ENCODE peak calls at places on chromosomes 7 and 10, in ten cellular contexts. One of them, this sample, is unnamed.
A peak's percentile ranks its signal among the peaks of the same experiment; 100 is the strongest.

GRCh38 chr10:106836923-106837322 is 327.6 kb downstream of the SORCS1 start:
- DNase-seq in pons: peak; percentile 83
- DNase-seq in T-helper 1 cell: peak; percentile 78
- DNase-seq in PC-3: no peak
- DNase-seq in tibial nerve: no peak
- DNase-seq in neural crest cell: no peak
- DNase-seq in endodermal cell: no peak
- DNase-seq in Daoy: no peak
- DNase-seq in suprapubic skin: no peak
- DNase-seq in mammary epithelial cell: no peak
- DNase-seq in this sample: peak; percentile 16

GRCh38 chr7:28891192-28891872 is 66.8 kb downstream of the TRIL start:
- DNase-seq in Daoy: no peak
- DNase-seq in tibial nerve: no peak
- DNase-seq in neural crest cell: no peak
- DNase-seq in mammary epithelial cell: no peak
- DNase-seq in endodermal cell: peak; percentile 81
- DNase-seq in PC-3: no peak
- DNase-seq in pons: no peak
- DNase-seq in T-helper 1 cell: no peak
- DNase-seq in suprapubic skin: no peak
- DNase-seq in this sample: no peak

GRCh38 chr7:48617508-48617907 is 306.8 kb upstream of the CDC14C start:
- DNase-seq in neural crest cell: no peak
- DNase-seq in Daoy: no peak
- DNase-seq in mammary epithelial cell: no peak
- DNase-seq in suprapubic skin: no peak
- DNase-seq in T-helper 1 cell: no peak
- DNase-seq in tibial nerve: no peak
- DNase-seq in pons: no peak
- DNase-seq in endodermal cell: no peak
- DNase-seq in PC-3: no peak
- DNase-seq in this sample: no peak

GRCh38 chr7:65840446-65840845 is 32.4 kb upstream of the VKORC1L1 start:
- DNase-seq in endodermal cell: peak; percentile 88
- DNase-seq in T-helper 1 cell: no peak
- DNase-seq in neural crest cell: peak; percentile 19
- DNase-seq in PC-3: no peak
- DNase-seq in pons: no peak
- DNase-seq in Daoy: no peak
- DNase-seq in mammary epithelial cell: no peak
- DNase-seq in suprapubic skin: no peak
- DNase-seq in tibial nerve: no peak
- DNase-seq in this sample: peak; percentile 38

GRCh38 chr7:138564365-138564764 is 104.3 kb downstream of the TRIM24 start:
- DNase-seq in Daoy: peak; percentile 9
- DNase-seq in endodermal cell: no peak
- DNase-seq in neural crest cell: no peak
- DNase-seq in T-helper 1 cell: no peak
- DNase-seq in suprapubic skin: no peak
- DNase-seq in PC-3: peak; percentile 69
- DNase-seq in mammary epithelial cell: peak; percentile 25
- DNase-seq in pons: no peak
- DNase-seq in tibial nerve: no peak
- DNase-seq in this sample: no peak

GRCh38 chr7:93442478-93443224 is 131.9 kb downstream of the CALCR start:
- DNase-seq in endodermal cell: peak; percentile 86
- DNase-seq in T-helper 1 cell: peak; percentile 19
- DNase-seq in PC-3: peak; percentile 49
- DNase-seq in mammary epithelial cell: peak; percentile 19
- DNase-seq in suprapubic skin: no peak
- DNase-seq in neural crest cell: peak; percentile 31
- DNase-seq in Daoy: peak; percentile 35
- DNase-seq in tibial nerve: no peak
- DNase-seq in pons: no peak
- DNase-seq in this sample: peak; percentile 62

GRCh38 chr10:89002234-89002978 is 11.8 kb downstream of the FAS start:
- DNase-seq in tibial nerve: no peak
- DNase-seq in PC-3: no peak
- DNase-seq in suprapubic skin: no peak
- DNase-seq in Daoy: no peak
- DNase-seq in mammary epithelial cell: no peak
- DNase-seq in neural crest cell: no peak
- DNase-seq in T-helper 1 cell: no peak
- DNase-seq in pons: no peak
- DNase-seq in endodermal cell: no peak
- DNase-seq in this sample: no peak

GRCh38 chr7:127844707-127845331 is 186.4 kb downstream of the LRRC4 start:
- DNase-seq in Daoy: peak; percentile 23
- DNase-seq in neural crest cell: no peak
- DNase-seq in suprapubic skin: no peak
- DNase-seq in mammary epithelial cell: peak; percentile 26
- DNase-seq in pons: peak; percentile 36
- DNase-seq in endodermal cell: no peak
- DNase-seq in PC-3: peak; percentile 13
- DNase-seq in tibial nerve: no peak
- DNase-seq in T-helper 1 cell: no peak
- DNase-seq in this sample: no peak

GRCh38 chr10:42997151-42997848 is 79.6 kb upstream of the RET start:
- DNase-seq in endodermal cell: no peak
- DNase-seq in suprapubic skin: no peak
- DNase-seq in pons: no peak
- DNase-seq in PC-3: no peak
- DNase-seq in mammary epithelial cell: no peak
- DNase-seq in tibial nerve: no peak
- DNase-seq in neural crest cell: no peak
- DNase-seq in T-helper 1 cell: no peak
- DNase-seq in Daoy: no peak
- DNase-seq in this sample: no peak

GRCh38 chr10:24826022-24826421 is 102.3 kb upstream of the ARHGAP21 start:
- DNase-seq in neural crest cell: no peak
- DNase-seq in Daoy: peak; percentile 22
- DNase-seq in mammary epithelial cell: peak; percentile 75
- DNase-seq in pons: no peak
- DNase-seq in endodermal cell: no peak
- DNase-seq in PC-3: peak; percentile 48
- DNase-seq in T-helper 1 cell: peak; percentile 35
- DNase-seq in tibial nerve: no peak
- DNase-seq in suprapubic skin: no peak
- DNase-seq in this sample: peak; percentile 33

GRCh38 chr7:65798111-65799075 is 74.5 kb upstream of the VKORC1L1 start:
- DNase-seq in mammary epithelial cell: peak; percentile 40
- DNase-seq in PC-3: peak; percentile 35
- DNase-seq in endodermal cell: no peak
- DNase-seq in suprapubic skin: no peak
- DNase-seq in neural crest cell: no peak
- DNase-seq in T-helper 1 cell: peak; percentile 84
- DNase-seq in tibial nerve: no peak
- DNase-seq in Daoy: peak; percentile 79
- DNase-seq in pons: no peak
- DNase-seq in this sample: peak; percentile 88

GRCh38 chr7:30531286-30531685 is 26.7 kb upstream of the GGCT start:
- DNase-seq in endodermal cell: no peak
- DNase-seq in mammary epithelial cell: peak; percentile 66
- DNase-seq in tibial nerve: no peak
- DNase-seq in T-helper 1 cell: no peak
- DNase-seq in pons: no peak
- DNase-seq in Daoy: no peak
- DNase-seq in suprapubic skin: no peak
- DNase-seq in neural crest cell: no peak
- DNase-seq in PC-3: peak; percentile 45
- DNase-seq in this sample: no peak

GRCh38 chr10:71463111-71463510 is 66.4 kb downstream of the CDH23 start:
- DNase-seq in neural crest cell: no peak
- DNase-seq in Daoy: no peak
- DNase-seq in endodermal cell: no peak
- DNase-seq in T-helper 1 cell: no peak
- DNase-seq in mammary epithelial cell: no peak
- DNase-seq in pons: no peak
- DNase-seq in tibial nerve: no peak
- DNase-seq in suprapubic skin: no peak
- DNase-seq in PC-3: no peak
- DNase-seq in this sample: no peak

GRCh38 chr7:157027568-157028527 is 17.4 kb upstream of the MNX1 start:
- DNase-seq in suprapubic skin: peak; percentile 31
- DNase-seq in neural crest cell: no peak
- DNase-seq in pons: no peak
- DNase-seq in tibial nerve: no peak
- DNase-seq in endodermal cell: no peak
- DNase-seq in mammary epithelial cell: peak; percentile 98
- DNase-seq in Daoy: peak; percentile 61
- DNase-seq in PC-3: peak; percentile 84
- DNase-seq in T-helper 1 cell: no peak
- DNase-seq in this sample: no peak

GRCh38 chr7:95481768-95482167 is 4.0 kb upstream of the ASB4 start:
- DNase-seq in endodermal cell: no peak
- DNase-seq in T-helper 1 cell: no peak
- DNase-seq in mammary epithelial cell: no peak
- DNase-seq in tibial nerve: no peak
- DNase-seq in pons: no peak
- DNase-seq in PC-3: no peak
- DNase-seq in Daoy: no peak
- DNase-seq in suprapubic skin: no peak
- DNase-seq in neural crest cell: no peak
- DNase-seq in this sample: no peak

GRCh38 chr7:111159426-111159825 is 68.5 kb downstream of the LRRN3 start:
- DNase-seq in tibial nerve: no peak
- DNase-seq in Daoy: peak; percentile 13
- DNase-seq in pons: no peak
- DNase-seq in T-helper 1 cell: no peak
- DNase-seq in endodermal cell: no peak
- DNase-seq in suprapubic skin: no peak
- DNase-seq in neural crest cell: no peak
- DNase-seq in mammary epithelial cell: peak; percentile 35
- DNase-seq in PC-3: peak; percentile 17
- DNase-seq in this sample: no peak

GRCh38 chr10:2714597-2714996 is 352.8 kb upstream of the PFKP start:
- DNase-seq in neural crest cell: no peak
- DNase-seq in suprapubic skin: no peak
- DNase-seq in endodermal cell: no peak
- DNase-seq in Daoy: no peak
- DNase-seq in tibial nerve: no peak
- DNase-seq in T-helper 1 cell: no peak
- DNase-seq in pons: no peak
- DNase-seq in PC-3: no peak
- DNase-seq in mammary epithelial cell: no peak
- DNase-seq in this sample: no peak

GRCh38 chr7:147145194-147145593 is 1028.6 kb downstream of the CNTNAP2 start:
- DNase-seq in mammary epithelial cell: no peak
- DNase-seq in PC-3: no peak
- DNase-seq in endodermal cell: peak; percentile 56
- DNase-seq in pons: no peak
- DNase-seq in tibial nerve: no peak
- DNase-seq in T-helper 1 cell: no peak
- DNase-seq in suprapubic skin: no peak
- DNase-seq in neural crest cell: no peak
- DNase-seq in Daoy: no peak
- DNase-seq in this sample: no peak

GRCh38 chr10:110822708-110823291 is 48.9 kb upstream of the PDCD4 start:
- DNase-seq in tibial nerve: no peak
- DNase-seq in neural crest cell: no peak
- DNase-seq in pons: no peak
- DNase-seq in endodermal cell: peak; percentile 91
- DNase-seq in mammary epithelial cell: no peak
- DNase-seq in Daoy: no peak
- DNase-seq in PC-3: no peak
- DNase-seq in T-helper 1 cell: no peak
- DNase-seq in suprapubic skin: no peak
- DNase-seq in this sample: no peak

GRCh38 chr7:127383123-127383835 is 9.2 kb downstream of the ZNF800 start:
- DNase-seq in T-helper 1 cell: no peak
- DNase-seq in Daoy: peak; percentile 5
- DNase-seq in suprapubic skin: no peak
- DNase-seq in endodermal cell: no peak
- DNase-seq in PC-3: peak; percentile 16
- DNase-seq in tibial nerve: no peak
- DNase-seq in neural crest cell: no peak
- DNase-seq in mammary epithelial cell: peak; percentile 36
- DNase-seq in pons: no peak
- DNase-seq in this sample: peak; percentile 40

GRCh38 chr7:131637846-131638245 is 81.4 kb upstream of the PODXL start:
- DNase-seq in PC-3: no peak
- DNase-seq in Daoy: no peak
- DNase-seq in endodermal cell: peak; percentile 84
- DNase-seq in suprapubic skin: no peak
- DNase-seq in mammary epithelial cell: no peak
- DNase-seq in tibial nerve: no peak
- DNase-seq in T-helper 1 cell: no peak
- DNase-seq in pons: no peak
- DNase-seq in neural crest cell: no peak
- DNase-seq in this sample: no peak

GRCh38 chr7:32204361-32205018 is 134.3 kb upstream of the PDE1C start:
- DNase-seq in PC-3: peak; percentile 96
- DNase-seq in endodermal cell: peak; percentile 87
- DNase-seq in T-helper 1 cell: no peak
- DNase-seq in Daoy: peak; percentile 93
- DNase-seq in suprapubic skin: no peak
- DNase-seq in pons: peak; percentile 96
- DNase-seq in tibial nerve: peak; percentile 52
- DNase-seq in neural crest cell: peak; percentile 60
- DNase-seq in mammary epithelial cell: peak; percentile 85
- DNase-seq in this sample: peak; percentile 95

GRCh38 chr10:109740436-109740835 is 182.9 kb downstream of the XPNPEP1 start:
- DNase-seq in suprapubic skin: no peak
- DNase-seq in mammary epithelial cell: no peak
- DNase-seq in neural crest cell: no peak
- DNase-seq in Daoy: no peak
- DNase-seq in tibial nerve: no peak
- DNase-seq in T-helper 1 cell: no peak
- DNase-seq in PC-3: no peak
- DNase-seq in endodermal cell: no peak
- DNase-seq in pons: no peak
- DNase-seq in this sample: peak; percentile 5

GRCh38 chr7:83689855-83690254 is 40.9 kb upstream of the SEMA3E start:
- DNase-seq in T-helper 1 cell: no peak
- DNase-seq in pons: no peak
- DNase-seq in PC-3: no peak
- DNase-seq in mammary epithelial cell: no peak
- DNase-seq in endodermal cell: no peak
- DNase-seq in tibial nerve: no peak
- DNase-seq in suprapubic skin: no peak
- DNase-seq in Daoy: no peak
- DNase-seq in neural crest cell: no peak
- DNase-seq in this sample: no peak

GRCh38 chr10:56317603-56318002 is 43.5 kb downstream of the ZWINT start:
- DNase-seq in pons: no peak
- DNase-seq in mammary epithelial cell: peak; percentile 78
- DNase-seq in Daoy: no peak
- DNase-seq in suprapubic skin: no peak
- DNase-seq in tibial nerve: no peak
- DNase-seq in endodermal cell: no peak
- DNase-seq in PC-3: no peak
- DNase-seq in neural crest cell: no peak
- DNase-seq in T-helper 1 cell: no peak
- DNase-seq in this sample: no peak

GRCh38 chr10:35639021-35639521 is 3.0 kb downstream of the FZD8 start:
- DNase-seq in mammary epithelial cell: no peak
- DNase-seq in neural crest cell: no peak
- DNase-seq in endodermal cell: peak; percentile 93
- DNase-seq in T-helper 1 cell: no peak
- DNase-seq in PC-3: peak; percentile 55
- DNase-seq in tibial nerve: no peak
- DNase-seq in pons: no peak
- DNase-seq in Daoy: no peak
- DNase-seq in suprapubic skin: no peak
- DNase-seq in this sample: no peak

GRCh38 chr10:117461766-117462423 is 80.7 kb upstream of the EMX2 start:
- DNase-seq in T-helper 1 cell: no peak
- DNase-seq in tibial nerve: no peak
- DNase-seq in endodermal cell: no peak
- DNase-seq in pons: no peak
- DNase-seq in mammary epithelial cell: peak; percentile 93
- DNase-seq in PC-3: peak; percentile 91
- DNase-seq in Daoy: peak; percentile 90
- DNase-seq in neural crest cell: no peak
- DNase-seq in suprapubic skin: peak; percentile 88
- DNase-seq in this sample: peak; percentile 85

GRCh38 chr7:76424413-76425111 is at the start of gene ZP3:
- DNase-seq in mammary epithelial cell: peak; percentile 53
- DNase-seq in T-helper 1 cell: peak; percentile 48
- DNase-seq in tibial nerve: no peak
- DNase-seq in Daoy: no peak
- DNase-seq in PC-3: no peak
- DNase-seq in pons: no peak
- DNase-seq in neural crest cell: no peak
- DNase-seq in endodermal cell: no peak
- DNase-seq in suprapubic skin: no peak
- DNase-seq in this sample: no peak

This sample was measured in H4.